ENCODE peak calls at places on chromosomes 6 and 20, in nine cellular contexts. I is tibial artery; K is AG09309; S is right cardiac atrium; U is AG10803; O is fibroblast of the aortic adventitia; Q is hepatocyte; P is CD4-positive, alpha-beta memory T cell; T is HFF-Myc. Z is an unnamed sample.

GRCh38 chr20:17643531-17644188 is 38.4 kb downstream of the RRBP1 start:
- DNase-seq in I (no peak), K (no peak), S (peak), U (no peak), O (peak), Q (no peak), P (no peak), T (no peak), Z (no peak)

GRCh38 chr20:32784369-32785080 is 22.3 kb downstream of the DNMT3B start:
- DNase-seq in I (no peak), K (no peak), S (no peak), U (no peak), O (no peak), Q (no peak), P (no peak), T (no peak), Z (no peak)

GRCh38 chr6:72621243-72622093 is at the start of gene KCNQ5:
- DNase-seq in I (no peak), K (no peak), S (no peak), U (peak), O (peak), Q (peak), P (no peak), T (no peak), Z (no peak)

GRCh38 chr20:41089555-41089954 is 47.8 kb upstream of the PLCG1 start:
- DNase-seq in I (no peak), K (no peak), S (no peak), U (no peak), O (no peak), Q (no peak), P (no peak), T (no peak), Z (no peak)

GRCh38 chr6:423062-423798 is 31.7 kb downstream of the IRF4 start:
- DNase-seq in I (no peak), K (no peak), S (no peak), U (no peak), O (no peak), Q (no peak), P (no peak), T (no peak), Z (no peak)

GRCh38 chr6:111972714-111973678 is 80.9 kb upstream of the CCN6 start:
- DNase-seq in I (peak), K (peak), S (peak), U (peak), O (peak), Q (peak), P (peak), T (peak), Z (peak)

GRCh38 chr6:107153061-107153460 is 37.7 kb upstream of the BEND3 start:
- DNase-seq in I (no peak), K (peak), S (no peak), U (no peak), O (no peak), Q (peak), P (no peak), T (peak), Z (peak)

GRCh38 chr20:34643919-34644318 is 33.0 kb downstream of the PIGU start:
- DNase-seq in I (no peak), K (peak), S (no peak), U (peak), O (peak), Q (no peak), P (no peak), T (no peak), Z (peak)

DNA sequence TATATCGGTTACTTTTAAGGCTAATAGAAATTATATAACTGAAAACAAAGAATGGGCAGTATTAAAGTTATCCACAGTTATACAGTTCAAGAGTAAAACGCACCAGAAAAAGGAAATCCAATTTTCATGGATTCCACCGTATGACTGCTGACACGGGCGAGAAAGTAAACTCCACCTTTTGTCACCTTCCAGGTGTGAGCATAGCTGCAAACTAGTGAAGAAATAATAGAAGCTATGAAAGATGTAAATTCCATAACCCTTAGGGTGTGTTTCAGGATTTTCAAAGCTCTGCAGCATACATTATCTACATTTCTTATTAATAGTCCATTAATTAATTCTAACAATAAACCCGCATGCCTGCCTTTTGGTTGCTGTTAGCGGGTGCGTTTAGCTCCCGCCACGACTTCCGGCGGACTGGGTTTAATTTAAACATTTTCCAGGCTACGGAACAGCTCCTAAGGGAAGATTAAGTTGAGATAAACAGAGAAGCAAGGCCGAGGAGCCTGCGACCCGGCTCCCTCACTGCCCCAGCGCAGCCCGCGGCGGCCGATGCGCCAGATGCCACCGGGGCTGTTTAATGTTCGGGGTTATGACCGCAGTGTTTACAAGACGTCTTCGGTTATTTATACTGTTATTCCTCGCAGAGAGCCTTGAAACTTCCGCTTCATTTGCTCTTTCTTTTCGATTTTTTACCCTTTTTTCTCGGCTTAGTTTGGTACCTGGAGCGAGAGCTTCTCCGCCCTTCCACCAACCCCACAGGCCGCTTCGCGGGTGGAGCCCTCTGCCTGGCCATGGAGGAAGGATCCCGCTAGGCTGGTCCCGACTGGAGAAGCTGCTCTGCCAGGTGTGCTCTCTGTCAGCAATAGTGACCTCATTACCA is 3.8 kb downstream of the TCF21 start:
- DNase-seq in I (no peak), K (no peak), S (no peak), U (no peak), O (no peak), Q (peak), P (no peak), T (no peak), Z (no peak)
- H3K4me3 ChIP-seq in I (no peak), K (no peak), S (peak), U (no peak), O (no peak), Q (no peak), P (no peak), T (no peak), Z (no peak)

GRCh38 chr6:27141472-27142015 is 106.0 kb upstream of the PRSS16 start:
- DNase-seq in I (no peak), K (no peak), S (no peak), U (no peak), O (no peak), Q (no peak), P (no peak), T (no peak), Z (no peak)
- H3K4me3 ChIP-seq in I (no peak), K (no peak), S (no peak), U (no peak), O (no peak), Q (no peak), P (no peak), T (peak), Z (no peak)

GRCh38 chr20:20368414-20369352 is 779 bp downstream of the INSM1 start:
- DNase-seq in I (no peak), K (no peak), S (no peak), U (no peak), O (no peak), Q (peak), P (no peak), T (no peak), Z (no peak)
- H3K4me3 ChIP-seq in I (peak), K (no peak), S (peak), U (no peak), O (no peak), Q (no peak), P (no peak), T (no peak), Z (peak)

DNA sequence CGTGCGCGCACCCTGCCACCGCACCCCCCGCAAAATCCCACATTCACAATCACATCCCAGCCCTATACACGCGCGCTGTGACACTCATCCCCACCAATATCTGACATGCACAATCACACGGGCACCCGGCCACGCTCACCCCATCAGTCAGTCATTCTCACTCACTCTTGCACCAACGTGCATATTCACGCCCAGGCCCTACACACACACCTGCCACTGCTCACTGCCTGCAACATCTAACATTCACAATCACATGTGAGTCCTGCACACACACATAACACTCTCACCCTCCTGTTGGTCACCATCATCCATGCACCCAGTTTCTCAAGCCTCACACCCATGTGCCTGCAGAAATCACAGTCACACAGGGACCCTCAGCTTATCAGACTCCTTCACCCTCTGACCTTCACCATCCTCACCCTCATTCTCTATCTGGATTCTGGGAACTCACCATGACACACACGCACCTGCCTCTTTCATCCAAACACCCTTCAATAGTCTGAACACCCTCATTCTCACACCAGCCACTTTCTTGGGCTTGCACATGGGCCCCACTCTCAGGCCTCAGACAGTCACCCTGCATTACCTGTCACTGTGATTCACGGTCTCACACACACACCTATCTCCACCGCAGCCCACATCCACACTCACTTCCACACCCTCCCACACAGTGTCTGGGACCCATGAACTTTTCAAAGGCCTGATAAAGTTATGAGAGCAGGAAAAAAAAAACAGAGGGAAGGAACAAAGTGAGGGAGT is 748 bp upstream of the ATP9A start:
- DNase-seq in I (no peak), K (no peak), S (no peak), U (no peak), O (no peak), Q (no peak), P (no peak), T (no peak), Z (no peak)
- H3K4me3 ChIP-seq in I (peak), K (peak), S (peak), U (peak), O (peak), Q (no peak), P (no peak), T (no peak), Z (no peak)

GRCh38 chr6:132506461-132506860 is 6.5 kb downstream of the STX7 start:
- DNase-seq in I (no peak), K (no peak), S (no peak), U (no peak), O (no peak), Q (no peak), P (no peak), T (no peak), Z (no peak)

GRCh38 chr6:132511159-132511835 is 1.6 kb downstream of the STX7 start:
- DNase-seq in I (no peak), K (no peak), S (no peak), U (no peak), O (no peak), Q (peak), P (no peak), T (no peak), Z (no peak)

GRCh38 chr6:132504757-132505156 is 8.2 kb downstream of the STX7 start:
- DNase-seq in I (no peak), K (no peak), S (no peak), U (no peak), O (no peak), Q (no peak), P (no peak), T (no peak), Z (no peak)

GRCh38 chr6:132505158-132505557 is 7.8 kb downstream of the STX7 start:
- DNase-seq in I (no peak), K (no peak), S (no peak), U (no peak), O (no peak), Q (no peak), P (no peak), T (no peak), Z (no peak)

DNA sequence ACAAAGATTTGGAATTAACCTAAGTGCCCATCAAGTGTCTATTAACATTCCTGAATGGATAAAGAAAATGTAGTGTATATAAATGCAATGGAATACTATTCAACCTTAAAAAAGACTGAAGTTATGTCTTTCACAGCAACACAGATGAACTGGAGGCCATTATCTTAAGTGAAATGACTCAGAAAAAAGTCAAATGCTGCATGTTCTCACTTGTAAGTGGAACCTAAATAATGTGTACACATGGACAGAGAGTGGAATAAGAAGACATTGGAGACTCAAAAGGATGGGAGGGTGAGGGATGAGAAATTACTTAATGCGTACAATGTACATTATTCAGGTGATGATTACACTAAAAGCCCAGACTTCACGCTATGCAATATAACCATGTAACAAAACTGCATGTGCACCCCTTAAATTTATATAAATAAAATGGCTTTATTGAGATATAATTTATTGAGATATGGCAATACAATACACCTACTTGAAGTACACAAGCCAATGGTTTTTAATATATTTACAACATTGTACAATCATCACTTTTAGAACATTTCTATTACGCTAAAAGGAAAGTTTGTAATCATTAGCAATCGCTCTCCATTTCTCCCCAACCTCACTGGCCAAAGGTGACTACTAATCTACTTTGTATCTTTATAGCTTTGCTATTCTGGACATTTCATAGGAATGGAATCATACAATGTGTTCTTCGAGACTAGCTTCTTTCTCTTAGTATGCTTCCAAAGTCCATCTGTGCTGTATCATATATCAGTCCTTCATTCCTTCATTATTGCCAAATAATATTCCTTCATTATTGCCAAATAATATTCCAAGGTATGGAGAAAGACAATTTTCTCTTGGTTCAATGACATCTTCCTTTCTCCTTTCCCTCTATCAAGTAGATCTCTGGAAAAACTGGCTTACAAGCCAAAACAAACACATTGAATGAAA is 5.8 kb downstream of the STX7 start:
- DNase-seq in I (no peak), K (no peak), S (no peak), U (no peak), O (no peak), Q (peak), P (no peak), T (no peak), Z (no peak)
- H3K4me3 ChIP-seq in I (no peak), K (no peak), S (no peak), U (no peak), O (no peak), Q (no peak), P (no peak), T (no peak), Z (no peak)

DNA sequence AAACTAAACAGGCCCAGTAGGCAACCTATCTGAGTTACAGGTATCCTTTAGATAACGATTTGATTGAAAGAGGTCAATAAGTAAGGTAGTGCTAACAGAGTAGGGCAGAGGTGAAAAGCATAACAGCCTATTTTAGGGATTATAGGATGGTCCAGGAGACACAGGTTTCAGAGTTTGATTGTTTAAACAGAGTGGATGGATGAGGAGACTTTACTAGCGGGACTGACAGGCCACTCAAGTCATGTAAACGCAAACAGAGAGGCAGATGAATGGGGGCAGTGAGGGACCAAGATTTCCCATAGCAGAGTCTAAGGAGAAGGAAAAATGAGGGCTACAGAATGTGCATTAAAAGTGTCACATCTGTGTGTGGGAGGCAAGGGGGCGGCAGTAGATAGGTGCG is 4.8 kb downstream of the NEDD9 start:
- DNase-seq in I (no peak), K (no peak), S (no peak), U (no peak), O (no peak), Q (no peak), P (no peak), T (no peak), Z (no peak)
- H3K4me3 ChIP-seq in I (peak), K (no peak), S (peak), U (no peak), O (no peak), Q (no peak), P (no peak), T (no peak), Z (no peak)

Z was measured in skeletal muscle cell.